ENCODE peak calls at places on chromosomes 12 and 14, in nine cellular contexts. I is activated CD4-positive, alpha-beta T cell treated with anti-CD3 and anti-CD28 coated beads, Interleukin-2, amount 50 U/mL, for 1 hour; F is endothelial cell; T is nephron progenitor cell; B is cardiac fibroblast; O is T-helper 1 cell; M is left cardiac atrium; Y is H54; P is mammary epithelial cell. G is an unnamed sample.
A peak's percentile ranks its signal among the peaks of the same experiment; 100 is the strongest.

GRCh38 chr12:56955631-56956256 is 1.7 kb downstream of the RDH16 start:
- DNase-seq in B (peak; percentile 52), T (no peak), O (no peak), M (no peak), Y (no peak), I (no peak), P (peak; percentile 46), F (no peak), G (no peak)

GRCh38 chr14:100906420-100906819 is 2.9 kb upstream of the RTL1 start:
- DNase-seq in F (peak; percentile 41), T (peak; percentile 43), M (no peak), Y (no peak), B (no peak), O (no peak), P (no peak), I (no peak), G (no peak)

GRCh38 chr12:126998747-126999285 is 1268.2 kb upstream of the TMEM132C start:
- DNase-seq in P (no peak), F (no peak), O (no peak), B (no peak), M (no peak), I (no peak), T (no peak), Y (no peak), G (no peak)

GRCh38 chr14:61531741-61532505 is 163.4 kb upstream of the HIF1A start:
- DNase-seq in P (no peak), O (no peak), Y (no peak), M (no peak), I (no peak), T (no peak), B (peak; percentile 39), F (no peak), G (no peak)

GRCh38 chr14:36086629-36087380 is 89.7 kb downstream of the PTCSC3 start:
- DNase-seq in M (no peak), Y (no peak), I (no peak), O (no peak), F (no peak), B (no peak), T (no peak), P (no peak), G (no peak)

GRCh38 chr14:91405241-91405721 is 12.3 kb downstream of the CCDC88C start:
- DNase-seq in O (no peak), F (no peak), T (no peak), B (no peak), I (peak; percentile 74), M (no peak), P (no peak), Y (no peak), G (no peak)

GRCh38 chr12:107807471-107808150 is 33.1 kb downstream of the ASCL4 start:
- DNase-seq in T (no peak), Y (no peak), F (no peak), P (no peak), B (no peak), M (no peak), I (no peak), O (no peak), G (no peak)

GRCh38 chr14:45212231-45212630 is 40.8 kb downstream of the MIS18BP1 start:
- DNase-seq in T (no peak), P (no peak), F (no peak), O (no peak), Y (no peak), B (no peak), I (no peak), M (no peak), G (no peak)

GRCh38 chr12:21500786-21501257 is 613 bp downstream of the RECQL start:
- DNase-seq in Y (no peak), M (no peak), O (no peak), B (no peak), I (no peak), P (no peak), F (no peak), T (no peak), G (no peak)

GRCh38 chr14:92886337-92886736 is 36.6 kb upstream of the CHGA start:
- DNase-seq in B (no peak), I (no peak), Y (no peak), M (no peak), T (no peak), O (no peak), F (no peak), P (no peak), G (no peak)

GRCh38 chr12:91178139-91178561 is 4.5 kb downstream of the DCN start:
- DNase-seq in B (peak; percentile 73), O (no peak), F (no peak), M (no peak), I (no peak), Y (no peak), T (no peak), P (peak; percentile 6), G (no peak)

GRCh38 chr12:15278816-15279658 is 43.3 kb upstream of the PTPRO start:
- DNase-seq in O (no peak), T (no peak), B (peak; percentile 85), Y (no peak), P (peak; percentile 87), F (no peak), M (peak; percentile 87), I (no peak), G (no peak)

GRCh38 chr12:27975222-27976136 is 2.9 kb upstream of the PTHLH start:
- DNase-seq in T (peak; percentile 73), M (peak; percentile 56), I (no peak), F (peak; percentile 68), B (peak; percentile 69), P (no peak), O (no peak), Y (no peak), G (no peak)

GRCh38 chr12:64826234-64826633 is 1.8 kb downstream of the TBC1D30 start:
- DNase-seq in Y (no peak), M (peak; percentile 72), I (peak; percentile 37), P (peak; percentile 34), B (peak; percentile 47), T (peak; percentile 83), F (peak; percentile 70), O (no peak), G (no peak)

GRCh38 chr12:50013361-50014147 is 11.7 kb downstream of the RACGAP1 start:
- DNase-seq in B (no peak), O (no peak), F (no peak), Y (no peak), I (no peak), M (no peak), P (no peak), T (no peak), G (no peak)

GRCh38 chr14:105137481-105138020 is 31.0 kb downstream of the JAG2 start:
- DNase-seq in P (no peak), Y (no peak), I (no peak), M (no peak), O (no peak), F (no peak), T (no peak), B (no peak), G (no peak)

GRCh38 chr14:92646952-92647461 is 101.4 kb downstream of the LGMN start:
- DNase-seq in Y (peak; percentile 34), T (no peak), I (no peak), M (no peak), O (no peak), B (peak; percentile 97), F (no peak), P (peak; percentile 23), G (no peak)

GRCh38 chr12:50984899-50985298 is 32.6 kb downstream of the HIGD1C start:
- DNase-seq in B (no peak), O (no peak), I (no peak), P (no peak), Y (no peak), F (no peak), T (no peak), M (no peak), G (no peak)

GRCh38 chr12:126547905-126548304 is 1482.7 kb downstream of the AACS start:
- DNase-seq in B (no peak), I (no peak), T (no peak), P (no peak), O (no peak), Y (no peak), M (no peak), F (no peak), G (no peak)

GRCh38 chr14:100147691-100148464 is 11.6 kb downstream of the DEGS2 start:
- DNase-seq in O (no peak), B (no peak), T (no peak), M (no peak), F (no peak), P (no peak), I (no peak), Y (no peak), G (no peak)

GRCh38 chr14:51293149-51293925 is 53.3 kb downstream of the TMX1 start:
- DNase-seq in P (peak; percentile 37), I (no peak), T (no peak), M (peak; percentile 35), B (peak; percentile 41), F (no peak), Y (no peak), O (no peak), G (no peak)

GRCh38 chr12:45458854-45459807 is 243.2 kb downstream of the ANO6 start:
- DNase-seq in B (peak; percentile 94), T (no peak), I (no peak), O (no peak), F (no peak), M (no peak), P (peak; percentile 50), Y (no peak), G (no peak)

GRCh38 chr14:64815257-64815656 is 64.5 kb downstream of the SPTB start:
- DNase-seq in O (no peak), T (no peak), M (no peak), F (no peak), P (no peak), I (no peak), Y (no peak), B (no peak), G (no peak)

GRCh38 chr12:57630891-57631433 is 2.0 kb downstream of the B4GALNT1 start:
- DNase-seq in F (no peak), P (no peak), T (no peak), Y (no peak), O (no peak), M (no peak), B (no peak), I (no peak), G (no peak)